ENCODE peak calls at places on chromosome 6, in six cellular contexts. F, K, E, D, J and S are unnamed samples.
A peak's percentile ranks its signal among the peaks of the same experiment; 100 is the strongest.

GRCh38 chr6:62150048-62150663 is 135.9 kb downstream of the KHDRBS2 start:
- DNase-seq in F (peak; percentile 73), K (peak; percentile 2), E (peak; percentile 79), D (no peak), J (peak; percentile 47), S (peak; percentile 25)

GRCh38 chr6:26222587-26222986 is 135.4 kb downstream of the HFE start:
- DNase-seq in F (no peak), K (no peak), E (no peak), D (no peak), J (no peak), S (no peak)

GRCh38 chr6:168208436-168208835 is 111.1 kb downstream of the DACT2 start:
- DNase-seq in F (no peak), K (no peak), E (no peak), D (no peak), J (no peak), S (no peak)

GRCh38 chr6:56807992-56808342 is 146.9 kb upstream of the BEND6 start:
- DNase-seq in F (no peak), K (no peak), E (peak; percentile 31), D (no peak), J (no peak), S (no peak)

GRCh38 chr6:25041676-25042598 is 106.2 kb upstream of the RIPOR2 start:
- DNase-seq in F (no peak), K (no peak), E (no peak), D (no peak), J (no peak), S (no peak)

GRCh38 chr6:37122861-37123260 is 47.1 kb upstream of the PIM1 start:
- DNase-seq in F (no peak), K (no peak), E (no peak), D (no peak), J (no peak), S (no peak)

GRCh38 chr6:104134876-104135275 is 724.8 kb downstream of the HACE1 start:
- DNase-seq in F (no peak), K (no peak), E (no peak), D (peak; percentile 62), J (no peak), S (no peak)

GRCh38 chr6:20605061-20605460 is 70.8 kb downstream of the CDKAL1 start:
- DNase-seq in F (no peak), K (no peak), E (no peak), D (no peak), J (no peak), S (no peak)

GRCh38 chr6:156839591-156840001 is 62.4 kb downstream of the ARID1B start:
- DNase-seq in F (no peak), K (peak; percentile 48), E (no peak), D (peak; percentile 32), J (no peak), S (no peak)

GRCh38 chr6:72861935-72862432 is 240.1 kb downstream of the KCNQ5 start:
- DNase-seq in F (peak; percentile 27), K (peak; percentile 69), E (no peak), D (peak; percentile 88), J (peak; percentile 80), S (peak; percentile 67)

DNA sequence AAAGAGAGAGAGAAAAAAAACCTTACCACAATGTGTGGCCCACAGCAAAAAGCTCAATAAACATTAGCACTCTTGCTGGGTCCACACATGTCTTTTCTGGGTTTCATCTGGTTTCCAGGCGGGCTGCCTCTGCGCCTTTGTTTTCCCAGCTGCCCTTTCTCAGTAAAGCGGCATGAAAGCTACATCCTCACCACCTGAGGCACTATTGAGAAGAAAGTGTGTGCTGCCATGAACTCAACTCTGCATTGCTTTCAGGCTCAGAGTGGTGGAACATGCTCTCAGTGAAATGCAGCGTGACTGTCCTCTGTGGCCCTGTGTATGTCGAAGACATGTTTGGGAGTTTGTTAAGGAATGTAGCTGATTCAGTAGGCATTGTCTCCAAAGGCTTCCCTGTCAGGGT is 102.3 kb downstream of the LYRM2 start:
- DNase-seq in F (no peak), K (no peak), E (no peak), D (no peak), J (no peak), S (no peak)
- TF ChIP-seq CTCF in F (no peak), K (peak; percentile 8), E (no peak), D (no peak), J (peak; percentile 13), S (no peak)

GRCh38 chr6:28603920-28604319 is 78.2 kb downstream of the GPX5 start:
- DNase-seq in F (no peak), K (no peak), E (no peak), D (no peak), J (no peak), S (no peak)

GRCh38 chr6:28609672-28610071 is 84.0 kb downstream of the GPX5 start:
- DNase-seq in F (no peak), K (no peak), E (no peak), D (no peak), J (no peak), S (no peak)

GRCh38 chr6:28607990-28608389 is 82.3 kb downstream of the GPX5 start:
- DNase-seq in F (no peak), K (no peak), E (no peak), D (no peak), J (no peak), S (no peak)

GRCh38 chr6:28606424-28607391 is 81.0 kb downstream of the GPX5 start:
- DNase-seq in F (peak; percentile 78), K (peak; percentile 81), E (peak; percentile 83), D (peak; percentile 53), J (peak; percentile 95), S (peak; percentile 88)
- TF ChIP-seq CTCF in F (peak; percentile 54), K (peak; percentile 31), E (peak; percentile 44), D (peak; percentile 37), J (peak; percentile 42), S (peak; percentile 76)

DNA sequence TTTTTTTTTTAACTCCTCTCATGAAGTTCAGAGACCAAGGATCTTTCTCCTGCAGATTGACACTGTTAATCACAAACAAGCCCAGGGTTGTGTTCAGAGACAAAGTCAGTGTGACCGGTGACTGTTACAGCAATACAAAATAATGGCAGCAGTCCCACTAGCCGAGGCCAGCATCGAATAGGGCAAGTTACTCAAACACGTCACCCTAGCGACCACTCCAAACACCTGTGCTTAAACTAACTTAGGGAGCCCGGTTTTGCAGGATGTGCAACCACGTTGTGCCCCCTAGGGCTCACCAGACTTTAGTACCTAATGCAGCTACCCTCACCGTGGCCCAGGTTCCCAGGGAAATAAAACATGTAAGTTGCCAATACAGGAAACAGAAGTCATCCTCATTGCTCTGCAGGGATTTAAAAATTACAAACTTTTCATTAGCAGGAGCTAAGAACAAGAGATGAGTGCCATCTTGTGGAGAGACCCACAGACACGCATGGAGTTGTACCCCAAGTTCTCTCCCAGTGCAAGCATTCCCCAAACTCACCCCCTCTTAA is 38.1 kb downstream of the FAM50B start:
- DNase-seq in F (no peak), K (peak; percentile 51), E (no peak), D (peak; percentile 67), J (peak; percentile 23), S (peak; percentile 49)
- TF ChIP-seq CTCF in F (peak; percentile 20), K (peak; percentile 62), E (peak; percentile 50), D (peak; percentile 45), J (peak; percentile 55), S (peak; percentile 83)

GRCh38 chr6:146041282-146041681 is 12.4 kb downstream of the GRM1 start:
- DNase-seq in F (peak; percentile 66), K (peak; percentile 29), E (peak; percentile 12), D (peak; percentile 40), J (peak; percentile 68), S (no peak)
- TF ChIP-seq CTCF in F (peak; percentile 51), K (peak; percentile 52), E (peak; percentile 34), D (peak; percentile 24), J (peak; percentile 68), S (no peak)